ENCODE peak calls at places on chromosomes 7 and 10, in seven cellular contexts. Q is right lobe of liver, I is IMR-90, U is ovary, H is GM12878, T is adrenal gland, R is GM12892. A is an unnamed sample.
A peak's percentile ranks its signal among the peaks of the same experiment; 100 is the strongest.

GRCh38 chr10:72090326-72090725 is 2.0 kb upstream of the SPOCK2 start:
- DNase-seq in R (no peak), T (no peak), Q (no peak), I (no peak), U (no peak), H (no peak), A (no peak)

GRCh38 chr7:150977382-150978135 is 562 bp downstream of the KCNH2 start:
- DNase-seq in R (no peak), H (no peak), I (no peak), U (no peak), Q (no peak), T (no peak), A (no peak)

GRCh38 chr7:20647908-20648776 is 32.7 kb downstream of the ABCB5 start:
- DNase-seq in Q (no peak), R (no peak), T (no peak), U (no peak), H (no peak), I (no peak), A (peak; percentile 61)

GRCh38 chr10:86234553-86235270 is 131.9 kb downstream of the GRID1 start:
- DNase-seq in T (no peak), U (no peak), R (no peak), I (no peak), H (no peak), Q (peak; percentile 28), A (no peak)

GRCh38 chr7:80729586-80730320 is 91.3 kb downstream of the CD36 start:
- DNase-seq in H (no peak), R (no peak), I (peak; percentile 70), T (no peak), Q (no peak), U (no peak), A (no peak)

GRCh38 chr7:3481435-3481834 is 180.4 kb downstream of the SDK1 start:
- DNase-seq in R (no peak), U (no peak), T (no peak), Q (no peak), H (no peak), I (no peak), A (no peak)

GRCh38 chr10:43234471-43235041 is 32.3 kb downstream of the RASGEF1A start:
- DNase-seq in U (peak; percentile 19), R (no peak), I (no peak), H (no peak), Q (peak; percentile 37), T (peak; percentile 4), A (no peak)

GRCh38 chr7:41207141-41207540 is 495.7 kb downstream of the INHBA start:
- DNase-seq in Q (no peak), U (no peak), R (no peak), H (no peak), T (no peak), I (no peak), A (no peak)

GRCh38 chr7:44235582-44236332 is 35.0 kb downstream of the YKT6 start:
- DNase-seq in R (no peak), T (no peak), I (no peak), Q (no peak), U (no peak), H (no peak), A (no peak)

GRCh38 chr7:74344128-74344496 is 54.9 kb downstream of the CLIP2 start:
- DNase-seq in I (peak; percentile 47), H (no peak), Q (no peak), T (no peak), R (no peak), U (no peak), A (no peak)

GRCh38 chr7:71453630-71454029 is 321.7 kb downstream of the GALNT17 start:
- DNase-seq in T (no peak), R (no peak), H (no peak), U (no peak), Q (no peak), I (no peak), A (no peak)

GRCh38 chr10:33509231-33509871 is 174.9 kb upstream of the NRP1 start:
- DNase-seq in T (peak; percentile 42), R (no peak), H (peak; percentile 25), Q (no peak), I (peak; percentile 84), U (no peak), A (peak; percentile 1)

GRCh38 chr10:97640868-97641811 is 669 bp downstream of the PI4K2A start:
- DNase-seq in R (peak; percentile 37), I (peak; percentile 77), U (peak; percentile 55), Q (peak; percentile 63), H (no peak), T (peak; percentile 46), A (peak; percentile 56)

GRCh38 chr10:110530131-110530831 is 32.6 kb downstream of the DUSP5 start:
- DNase-seq in T (no peak), R (no peak), U (peak; percentile 47), Q (peak; percentile 60), I (no peak), H (no peak), A (no peak)

GRCh38 chr7:136654406-136654805 is 214.0 kb upstream of the CHRM2 start:
- DNase-seq in Q (no peak), I (no peak), T (no peak), U (no peak), R (no peak), H (no peak), A (no peak)

GRCh38 chr10:35336921-35337741 is 822 bp downstream of the CCNY start:
- DNase-seq in H (no peak), U (peak; percentile 65), I (no peak), T (peak; percentile 51), R (no peak), Q (peak; percentile 69), A (peak; percentile 56)

GRCh38 chr7:114703677-114704076 is 218.2 kb upstream of the MDFIC start:
- DNase-seq in I (peak; percentile 42), Q (no peak), R (no peak), T (peak; percentile 83), U (no peak), H (no peak), A (peak; percentile 11)

GRCh38 chr10:88209837-88210552 is 346.6 kb downstream of the PTEN start:
- DNase-seq in H (no peak), R (no peak), I (peak; percentile 58), U (no peak), T (no peak), Q (no peak), A (no peak)

GRCh38 chr7:24733414-24734060 is 23.7 kb downstream of the GSDME start:
- DNase-seq in Q (no peak), I (no peak), U (no peak), H (no peak), T (no peak), R (no peak), A (no peak)

GRCh38 chr10:15719899-15720634 is at the start of gene ITGA8:
- DNase-seq in H (no peak), Q (no peak), U (peak; percentile 60), R (no peak), I (no peak), T (peak; percentile 41), A (peak; percentile 38)

GRCh38 chr10:71939861-71940474 is 24.2 kb upstream of the CHST3 start:
- DNase-seq in T (no peak), Q (no peak), I (no peak), H (peak; percentile 31), U (no peak), R (no peak), A (no peak)

GRCh38 chr10:23314835-23315239 is 29.8 kb downstream of the C10orf67 start:
- DNase-seq in Q (no peak), I (peak; percentile 88), H (peak; percentile 28), R (no peak), U (no peak), T (peak; percentile 73), A (peak; percentile 81)

GRCh38 chr7:96558530-96558929 is 151.1 kb downstream of the SEM1 start:
- DNase-seq in R (no peak), I (peak; percentile 46), U (no peak), Q (no peak), H (no peak), T (no peak), A (no peak)

GRCh38 chr10:34249634-34250033 is 565.5 kb downstream of the PARD3 start:
- DNase-seq in T (no peak), U (no peak), R (no peak), H (no peak), I (no peak), Q (no peak), A (no peak)

GRCh38 chr7:99224263-99224947 is 16.5 kb upstream of the KPNA7 start:
- DNase-seq in Q (no peak), U (no peak), T (peak; percentile 33), R (no peak), I (peak; percentile 51), H (peak; percentile 1), A (peak; percentile 80)

DNA sequence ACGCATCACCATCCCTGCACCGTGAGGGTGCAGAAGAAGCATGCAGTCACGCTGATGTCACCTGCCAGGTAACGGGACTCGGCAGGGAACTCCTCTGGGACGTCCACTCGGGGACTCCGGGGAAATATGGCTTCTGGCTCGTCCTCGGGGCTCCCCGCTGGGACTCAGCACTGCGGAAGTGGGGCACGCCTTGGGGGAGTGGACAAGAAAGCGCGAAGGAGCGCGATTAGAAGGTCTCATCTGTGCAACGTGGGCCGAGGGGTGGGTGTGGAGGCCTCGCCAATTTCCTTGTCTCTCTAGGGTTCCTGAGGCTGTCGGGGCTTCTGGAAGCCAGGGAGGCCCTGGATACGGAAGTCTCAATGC is 949 bp downstream of the ANKMY2 start:
- DNase-seq in T (peak; percentile 56), I (peak; percentile 47), R (no peak), U (peak; percentile 67), H (no peak), Q (peak; percentile 75), A (peak; percentile 89)
- TF ChIP-seq POLR2A in T (no peak), I (no peak), R (no peak), U (no peak), H (no peak), Q (no peak), A (peak; percentile 49)

DNA sequence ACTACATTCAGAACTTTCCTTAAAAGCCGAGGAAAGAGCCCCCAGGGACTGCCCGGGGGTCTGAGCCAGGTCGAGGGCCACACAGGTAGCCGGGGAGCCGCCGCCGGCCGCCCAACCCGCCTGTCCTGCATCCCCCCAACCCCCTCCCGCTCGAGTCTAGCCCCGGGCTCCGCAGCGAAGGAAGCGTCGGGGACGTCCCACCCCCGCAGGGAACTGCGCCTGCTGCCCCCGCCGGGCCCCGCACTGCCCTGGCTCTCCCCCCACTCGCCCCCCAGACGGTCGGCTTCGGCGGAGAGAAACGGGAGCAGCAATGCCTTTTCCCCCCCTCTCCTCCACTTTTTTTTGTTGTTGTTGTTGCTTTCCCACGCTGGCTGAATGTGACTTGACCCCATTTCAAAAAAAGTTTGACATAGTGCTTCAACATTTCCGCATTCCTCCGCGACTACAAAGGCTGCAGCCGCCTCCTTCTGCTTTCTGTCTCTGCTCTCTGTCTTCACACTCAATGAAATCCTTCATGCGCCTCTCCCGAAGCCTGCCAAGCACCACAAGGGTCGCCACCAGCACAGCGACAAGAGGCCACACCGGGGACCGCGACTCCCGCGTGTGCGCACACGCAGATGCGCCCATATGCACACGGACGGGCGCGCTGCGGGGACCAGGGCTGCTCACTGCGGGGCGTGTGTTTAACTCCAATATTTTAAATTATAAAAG is 1.1 kb downstream of the CDK6 start:
- DNase-seq in U (peak; percentile 56), R (peak; percentile 39), Q (peak; percentile 65), I (peak; percentile 74), T (peak; percentile 60), H (no peak), A (peak; percentile 69)
- TF ChIP-seq POLR2A in U (no peak), R (no peak), Q (no peak), I (no peak), T (no peak), H (peak; percentile 84), A (peak; percentile 26)

GRCh38 chr7:56074371-56074791 is 10.3 kb downstream of the SUMF2 start:
- DNase-seq in U (peak; percentile 85), Q (peak; percentile 95), T (peak; percentile 83), H (no peak), R (peak; percentile 48), I (peak; percentile 72), A (peak; percentile 71)
- TF ChIP-seq POLR2A in U (no peak), Q (no peak), T (no peak), H (no peak), R (no peak), I (peak; percentile 31), A (no peak)

GRCh38 chr7:111561909-111562732 is at the start of gene IMMP2L:
- DNase-seq in Q (peak; percentile 93), I (peak; percentile 76), U (peak; percentile 95), R (peak; percentile 67), T (peak; percentile 93), H (peak; percentile 46), A (peak; percentile 92)
- TF ChIP-seq POLR2A in Q (peak; percentile 70), I (peak; percentile 69), U (peak; percentile 86), R (peak; percentile 30), T (peak; percentile 60), H (peak; percentile 83), A (peak; percentile 64)

A was measured in erythroblast.